ENCODE peak calls at places on chromosomes 5 and 9, in five cellular contexts. I is transverse colon, E is sigmoid colon, O is GM12878, R is SK-N-SH. C is an unnamed sample.
A peak's percentile ranks its signal among the peaks of the same experiment; 100 is the strongest.

GRCh38 chr5:179827684-179828083 is 7.0 kb downstream of the SQSTM1 start:
- DNase-seq in I (peak; percentile 79), E (peak; percentile 70), O (no peak), R (peak; percentile 12), C (no peak)

GRCh38 chr5:129097498-129098296 is 3.1 kb downstream of the ISOC1 start:
- DNase-seq in I (no peak), E (no peak), O (no peak), R (no peak), C (no peak)

GRCh38 chr5:168683247-168683926 is 104.2 kb upstream of the PANK3 start:
- DNase-seq in I (no peak), E (no peak), O (no peak), R (no peak), C (no peak)

GRCh38 chr5:118545050-118545449 is 443.3 kb downstream of the DTWD2 start:
- DNase-seq in I (no peak), E (no peak), O (no peak), R (no peak), C (no peak)

GRCh38 chr9:124257865-124258764 is at the start of gene NEK6:
- DNase-seq in I (peak; percentile 19), E (peak; percentile 47), O (no peak), R (peak; percentile 84), C (no peak)

GRCh38 chr5:175115831-175116230 is 328.2 kb downstream of the DRD1 start:
- DNase-seq in I (no peak), E (no peak), O (no peak), R (no peak), C (no peak)

GRCh38 chr5:174234388-174234787 is 188.9 kb downstream of the NSG2 start:
- DNase-seq in I (no peak), E (no peak), O (no peak), R (no peak), C (no peak)

GRCh38 chr5:10018670-10019069 is 231.0 kb downstream of the ATPSCKMT start:
- DNase-seq in I (no peak), E (no peak), O (no peak), R (no peak), C (no peak)

GRCh38 chr9:35341585-35341984 is 148.3 kb upstream of the RUSC2 start:
- DNase-seq in I (no peak), E (peak; percentile 66), O (no peak), R (no peak), C (no peak)

GRCh38 chr5:103340717-103341397 is 82.3 kb downstream of the MACIR start:
- DNase-seq in I (no peak), E (no peak), O (peak; percentile 79), R (no peak), C (no peak)

GRCh38 chr9:38046669-38047300 is 22.2 kb downstream of the SHB start:
- DNase-seq in I (peak; percentile 36), E (no peak), O (no peak), R (no peak), C (no peak)

GRCh38 chr5:163770625-163771024 is 265.2 kb downstream of the MAT2B start:
- DNase-seq in I (no peak), E (no peak), O (no peak), R (no peak), C (no peak)

GRCh38 chr5:23268136-23268535 is 239.3 kb upstream of the PRDM9 start:
- DNase-seq in I (no peak), E (no peak), O (no peak), R (no peak), C (no peak)

GRCh38 chr5:143772621-143773020 is 39.3 kb upstream of the HMHB1 start:
- DNase-seq in I (no peak), E (no peak), O (no peak), R (no peak), C (no peak)

GRCh38 chr5:150522504-150523464 is 14.9 kb downstream of the NDST1 start:
- DNase-seq in I (peak; percentile 44), E (no peak), O (no peak), R (no peak), C (no peak)

GRCh38 chr9:4081549-4081895 is 218.3 kb downstream of the GLIS3 start:
- DNase-seq in I (no peak), E (no peak), O (no peak), R (no peak), C (no peak)

GRCh38 chr5:17357504-17357903 is 140.1 kb downstream of the BASP1 start:
- DNase-seq in I (no peak), E (no peak), O (no peak), R (no peak), C (no peak)

GRCh38 chr5:84685121-84685520 is 300.4 kb upstream of the EDIL3 start:
- DNase-seq in I (no peak), E (no peak), O (no peak), R (no peak), C (no peak)

GRCh38 chr5:671459-672328 is 21.5 kb downstream of the TPPP start:
- DNase-seq in I (peak; percentile 80), E (peak; percentile 87), O (no peak), R (peak; percentile 92), C (peak; percentile 82)

GRCh38 chr9:136711751-136712689 is at the start of gene DIPK1B:
- DNase-seq in I (no peak), E (no peak), O (no peak), R (peak; percentile 100), C (no peak)

GRCh38 chr5:133796186-133796585 is 172.2 kb downstream of the C5orf15 start:
- DNase-seq in I (no peak), E (no peak), O (no peak), R (no peak), C (no peak)

GRCh38 chr5:40481226-40481625 is 198.5 kb upstream of the PTGER4 start:
- DNase-seq in I (no peak), E (no peak), O (no peak), R (no peak), C (no peak)

GRCh38 chr5:33153891-33154290 is 286.9 kb upstream of the TARS1 start:
- DNase-seq in I (no peak), E (no peak), O (no peak), R (no peak), C (no peak)

GRCh38 chr9:125906144-125906543 is 159.0 kb downstream of the PBX3 start:
- DNase-seq in I (no peak), E (no peak), O (no peak), R (no peak), C (no peak)

GRCh38 chr9:108811944-108812343 is 43.8 kb downstream of the ACTL7B start:
- DNase-seq in I (no peak), E (no peak), O (no peak), R (no peak), C (no peak)

GRCh38 chr9:89757776-89758528 is 153.1 kb downstream of the GADD45G start:
- DNase-seq in I (no peak), E (no peak), O (no peak), R (no peak), C (no peak)

GRCh38 chr9:89759563-89759962 is 154.8 kb downstream of the GADD45G start:
- DNase-seq in I (no peak), E (no peak), O (no peak), R (no peak), C (no peak)

GRCh38 chr9:89755835-89756234 is 151.0 kb downstream of the GADD45G start:
- DNase-seq in I (no peak), E (no peak), O (no peak), R (no peak), C (no peak)

GRCh38 chr9:89754223-89754622 is 149.4 kb downstream of the GADD45G start:
- DNase-seq in I (no peak), E (no peak), O (no peak), R (no peak), C (no peak)

DNA sequence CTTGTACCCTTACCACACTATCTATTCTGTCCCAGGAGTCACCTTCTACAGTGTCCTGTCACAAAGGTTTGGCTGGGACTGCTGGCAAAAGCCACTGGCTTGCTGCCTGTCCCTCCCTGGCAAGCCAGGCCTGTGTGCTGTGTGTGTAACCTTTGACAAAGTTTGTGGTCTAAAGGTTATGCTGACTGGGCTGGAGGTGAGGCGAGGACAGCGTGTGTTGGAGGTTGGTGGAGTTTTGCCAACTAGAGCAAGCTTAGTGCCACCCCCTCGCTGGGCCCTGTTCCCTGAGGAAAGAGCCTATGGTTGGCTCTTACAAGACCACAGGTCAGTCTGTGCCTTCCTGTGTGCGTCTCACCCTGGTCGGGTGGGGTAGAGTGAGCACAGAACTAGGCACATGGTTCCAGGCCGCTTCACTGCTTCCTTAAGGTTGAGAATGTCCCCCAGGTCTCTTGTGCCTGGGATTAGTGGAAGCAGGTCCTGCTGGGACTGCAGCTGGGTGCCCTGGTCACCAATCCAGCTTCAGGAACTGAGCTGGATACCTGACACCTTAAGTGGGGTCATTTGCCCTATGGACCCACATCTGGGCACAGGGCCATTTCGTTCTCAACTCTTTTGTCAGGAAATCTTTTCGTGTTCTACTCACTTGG is 152.2 kb downstream of the GADD45G start:
- DNase-seq in I (no peak), E (no peak), O (no peak), R (no peak), C (no peak)
- TF ChIP-seq POLR2AphosphoS5 in I (no peak), E (no peak), O (no peak), R (no peak), C (no peak)

DNA sequence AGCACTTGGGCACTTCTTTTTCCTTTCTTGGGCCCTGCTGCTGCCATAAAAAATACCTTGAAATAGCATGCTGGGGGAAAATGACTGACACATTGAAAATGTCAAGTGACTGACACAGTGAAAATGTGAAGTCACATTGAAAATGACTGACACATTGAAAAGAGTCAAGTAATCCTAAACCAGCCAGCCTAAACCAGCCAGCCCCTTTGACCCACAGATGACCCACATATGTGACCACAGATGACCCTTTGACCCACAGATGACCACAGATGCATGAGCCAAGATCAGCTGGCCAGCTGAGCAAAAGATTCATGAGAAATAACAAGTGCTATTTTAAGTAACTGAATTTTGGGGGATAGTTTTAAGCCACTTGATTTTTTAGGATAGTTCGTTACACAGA is 97.8 kb upstream of the SLC28A3 start:
- DNase-seq in I (no peak), E (no peak), O (no peak), R (no peak), C (no peak)
- TF ChIP-seq EP300 in I (no peak), E (no peak), O (no peak), R (no peak), C (no peak)

GRCh38 chr5:88756953-88757352 is 126.0 kb downstream of the MEF2C start:
- DNase-seq in I (no peak), E (no peak), O (no peak), R (no peak), C (no peak)

GRCh38 chr5:88761939-88762338 is 121.0 kb downstream of the MEF2C start:
- DNase-seq in I (no peak), E (no peak), O (no peak), R (no peak), C (no peak)

GRCh38 chr5:88760512-88760911 is 122.5 kb downstream of the MEF2C start:
- DNase-seq in I (no peak), E (no peak), O (no peak), R (no peak), C (no peak)

GRCh38 chr5:88761269-88761880 is 121.6 kb downstream of the MEF2C start:
- DNase-seq in I (no peak), E (no peak), O (no peak), R (no peak), C (no peak)

GRCh38 chr5:88758584-88758983 is 124.4 kb downstream of the MEF2C start:
- DNase-seq in I (no peak), E (no peak), O (no peak), R (no peak), C (no peak)
- TF ChIP-seq POLR2AphosphoS5 in I (no peak), E (no peak), O (no peak), R (no peak), C (no peak)

DNA sequence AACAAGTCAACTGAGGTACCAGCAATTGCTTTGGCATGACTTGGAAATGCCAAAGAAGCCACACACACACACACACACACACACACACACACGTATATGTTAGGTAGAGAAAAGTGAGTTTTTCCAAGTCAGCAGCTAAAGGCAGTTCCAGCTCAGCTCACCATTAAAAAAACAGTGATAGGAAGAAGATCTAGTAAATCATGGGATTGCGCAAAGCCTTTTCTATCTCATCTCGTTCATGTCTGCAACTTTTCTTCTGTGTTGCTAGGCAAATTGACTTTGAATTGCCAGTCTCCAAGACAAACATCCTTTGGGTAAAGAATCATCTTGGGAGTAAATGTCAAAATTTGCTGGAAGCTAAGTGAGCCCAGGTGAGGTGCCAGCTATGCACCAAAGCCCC is 500.1 kb downstream of the ENC1 start:
- DNase-seq in I (no peak), E (no peak), O (no peak), R (no peak), C (no peak)
- TF ChIP-seq EP300 in I (no peak), E (no peak), O (no peak), R (no peak), C (no peak)

C was measured in suprapubic skin.